ENCODE peak calls at places on chromosomes 7 and 10, in four cellular contexts. D is body of pancreas, X is transverse colon, N is uterus. Y is an unnamed sample.

GRCh38 chr7:107322015-107322414 is 147.8 kb upstream of the GPR22 start:
- DNase-seq in N (no peak), X (no peak), D (no peak), Y (no peak)

GRCh38 chr10:121662945-121663917 is 65.0 kb upstream of the FGFR2 start:
- DNase-seq in X (peak; percentile 35), D (no peak), N (no peak), Y (no peak)

GRCh38 chr7:127752829-127753228 is 100.8 kb downstream of the SND1 start:
- DNase-seq in N (no peak), X (no peak), D (no peak), Y (no peak)

GRCh38 chr7:142754681-142755575 is 5.7 kb downstream of the PRSS1 start:
- DNase-seq in D (peak; percentile 76), N (no peak), X (no peak), Y (no peak)

GRCh38 chr10:128932071-128932820 is 534.8 kb upstream of the MGMT start:
- DNase-seq in D (no peak), X (no peak), N (no peak), Y (no peak)

GRCh38 chr7:134562136-134562535 is 13.2 kb downstream of the AKR1B15 start:
- DNase-seq in X (no peak), D (peak; percentile 4), N (no peak), Y (no peak)

GRCh38 chr10:121772406-121772805 is 155.4 kb downstream of the ATE1 start:
- DNase-seq in X (no peak), D (no peak), N (no peak), Y (no peak)

GRCh38 chr10:80444124-80444523 is 10.0 kb upstream of the TSPAN14 start:
- DNase-seq in X (no peak), D (no peak), N (no peak), Y (no peak)

GRCh38 chr10:62582098-62582705 is 208.0 kb downstream of the ZNF365 start:
- DNase-seq in N (no peak), D (no peak), X (no peak), Y (no peak)

GRCh38 chr10:118568327-118568848 is 27.1 kb downstream of the PRLHR start:
- DNase-seq in X (peak; percentile 35), D (peak; percentile 80), N (peak; percentile 71), Y (peak; percentile 81)

GRCh38 chr7:136324073-136324704 is 347.0 kb upstream of the MTPN start:
- DNase-seq in D (no peak), N (no peak), X (no peak), Y (no peak)

GRCh38 chr7:90239625-90240228 is 5.2 kb upstream of the CFAP69 start:
- DNase-seq in D (no peak), X (no peak), N (no peak), Y (no peak)

GRCh38 chr10:72685264-72685921 is 6.5 kb upstream of the MCU start:
- DNase-seq in D (no peak), N (no peak), X (peak; percentile 61), Y (no peak)

GRCh38 chr10:123274513-123275182 is 120.4 kb downstream of the BUB3 start:
- DNase-seq in N (no peak), D (no peak), X (no peak), Y (no peak)

GRCh38 chr10:6915307-6915706 is 335.2 kb upstream of the PRKCQ start:
- DNase-seq in D (no peak), X (no peak), N (no peak), Y (no peak)

GRCh38 chr10:8053446-8054242 is 844 bp upstream of the GATA3 start:
- DNase-seq in D (peak; percentile 77), N (peak; percentile 35), X (peak; percentile 83), Y (peak; percentile 95)

GRCh38 chr10:104054430-104054829 is 31.2 kb downstream of the COL17A1 start:
- DNase-seq in X (no peak), N (no peak), D (no peak), Y (no peak)

GRCh38 chr7:132102942-132103341 is 473.3 kb downstream of the PLXNA4 start:
- DNase-seq in X (no peak), D (no peak), N (no peak), Y (no peak)

GRCh38 chr10:123614888-123615287 is 51.3 kb upstream of the GPR26 start:
- DNase-seq in X (peak; percentile 69), N (no peak), D (peak; percentile 69), Y (peak; percentile 91)

GRCh38 chr10:62541811-62542210 is 167.6 kb downstream of the ZNF365 start:
- DNase-seq in D (peak; percentile 64), X (peak; percentile 24), N (no peak), Y (no peak)

GRCh38 chr10:44786451-44786850 is 124.7 kb upstream of the TMEM72 start:
- DNase-seq in D (peak; percentile 37), X (no peak), N (peak; percentile 35), Y (peak; percentile 63)

GRCh38 chr7:112420236-112420945 is 29.9 kb upstream of the IFRD1 start:
- DNase-seq in X (no peak), N (no peak), D (no peak), Y (no peak)

GRCh38 chr10:98365698-98366530 is 49.1 kb downstream of the PYROXD2 start:
- DNase-seq in N (no peak), D (no peak), X (no peak), Y (no peak)

DNA sequence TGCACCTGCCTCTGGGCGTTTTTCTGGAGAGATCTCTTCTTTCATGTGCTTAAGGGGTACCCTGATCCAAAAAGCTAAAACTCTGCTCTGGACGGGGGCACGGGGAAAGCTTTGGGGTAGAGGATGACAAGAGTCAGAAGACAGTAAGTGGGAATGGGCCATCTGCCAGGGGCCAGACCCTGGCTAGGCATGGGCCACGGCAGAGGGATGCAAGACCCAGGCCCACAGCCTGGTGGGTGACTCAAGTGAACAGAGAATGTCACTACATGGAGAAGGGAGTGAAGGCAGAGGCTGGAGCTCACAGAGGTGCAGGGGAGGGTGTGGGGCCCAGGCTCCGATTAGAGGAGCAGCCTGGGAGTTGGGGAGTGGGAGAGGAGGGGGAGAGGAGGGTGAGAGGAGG is 15.3 kb downstream of the FLNC start:
- DNase-seq in D (no peak), X (no peak), N (no peak), Y (no peak)
- H3K36me3 ChIP-seq in D (no peaks in the 10 kb centered on the region), X (no peaks in the 10 kb centered on the region), N (no peaks in the 10 kb centered on the region), Y (no peaks in the 10 kb centered on the region)

GRCh38 chr7:7620224-7620623 is 20.3 kb upstream of the UMAD1 start:
- DNase-seq in N (no peak), X (no peak), D (no peak), Y (no peak)
- H3K4me1 ChIP-seq in N (no peaks in the 10 kb centered on the region), X (no peaks in the 10 kb centered on the region), D (no peaks in the 10 kb centered on the region), Y (no peaks in the 10 kb centered on the region)

GRCh38 chr10:112912441-112912911 is 37.6 kb upstream of the TCF7L2 start:
- DNase-seq in D (no peak), X (peak; percentile 30), N (peak; percentile 49), Y (no peak)

GRCh38 chr10:112913255-112913654 is 36.8 kb upstream of the TCF7L2 start:
- DNase-seq in D (no peak), X (no peak), N (no peak), Y (no peak)

GRCh38 chr10:112913661-112914287 is 36.3 kb upstream of the TCF7L2 start:
- DNase-seq in X (peak; percentile 58), N (no peak), D (no peak), Y (no peak)

GRCh38 chr10:112915590-112916572 is 34.2 kb upstream of the TCF7L2 start:
- DNase-seq in X (peak; percentile 86), N (no peak), D (peak; percentile 53), Y (peak; percentile 81)

GRCh38 chr10:112914288-112914952 is 35.6 kb upstream of the TCF7L2 start:
- DNase-seq in D (no peak), N (no peak), X (no peak), Y (no peak)
- H3K27ac ChIP-seq in D (no peak overlapping the region), N (no peak overlapping the region), X (peak overlapping the region; percentile 85), Y (peak overlapping the region; percentile 91)

DNA sequence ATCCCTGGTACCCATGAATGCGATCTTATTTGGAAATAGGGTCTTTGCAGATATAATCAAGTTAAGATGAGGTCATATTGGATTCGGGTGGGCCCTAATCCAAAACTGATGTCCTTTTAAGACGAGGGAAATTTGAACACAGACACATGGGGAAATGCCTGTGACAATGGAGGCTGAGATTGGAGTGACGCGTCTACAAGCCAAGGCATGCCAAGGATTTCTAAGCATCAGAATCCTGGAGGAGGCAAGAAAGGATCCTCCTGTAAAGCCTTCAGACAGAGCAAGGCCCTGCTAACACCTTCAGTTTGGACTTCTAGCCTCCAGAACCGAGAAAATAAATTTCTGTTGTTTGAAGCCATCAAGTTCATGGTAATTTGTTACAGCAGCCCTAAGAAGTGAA is 18.5 kb downstream of the PARP12 start:
- DNase-seq in X (no peak), D (no peak), N (no peak), Y (peak; percentile 0)
- H3K36me3 ChIP-seq in X (peaks cover 3% of the 10 kb centered on the region), D (no peaks in the 10 kb centered on the region), N (no peaks in the 10 kb centered on the region), Y (no peaks in the 10 kb centered on the region)

Y was measured in hepatocyte.